ENCODE peak calls at places on chromosomes 3 and 15, in seven cellular contexts. C, Z, B, E, U, V and X are unnamed samples.

GRCh38 chr3:33060609-33061337 is 36.2 kb downstream of the GLB1 start:
- DNase-seq in C (no peak), Z (peak), B (no peak), E (no peak), U (no peak), V (peak), X (no peak)

GRCh38 chr3:127017781-127018180 is 34.9 kb downstream of the PLXNA1 start:
- DNase-seq in C (no peak), Z (no peak), B (no peak), E (no peak), U (no peak), V (no peak), X (no peak)

GRCh38 chr15:99704444-99704838 is 28.8 kb downstream of the LYSMD4 start:
- DNase-seq in C (peak), Z (no peak), B (no peak), E (no peak), U (peak), V (no peak), X (peak)

GRCh38 chr15:39125904-39126303 is 455.0 kb upstream of the THBS1 start:
- DNase-seq in C (peak), Z (no peak), B (no peak), E (no peak), U (peak), V (no peak), X (peak)

GRCh38 chr15:70096215-70096974 is 1.3 kb downstream of the TLE3 start:
- DNase-seq in C (peak), Z (peak), B (peak), E (peak), U (peak), V (peak), X (peak)

GRCh38 chr3:81891056-81891455 is 129.6 kb upstream of the GBE1 start:
- DNase-seq in C (no peak), Z (no peak), B (no peak), E (no peak), U (no peak), V (no peak), X (no peak)

GRCh38 chr3:165683947-165684346 is 153.3 kb downstream of the BCHE start:
- DNase-seq in C (peak), Z (no peak), B (no peak), E (no peak), U (no peak), V (no peak), X (no peak)

GRCh38 chr15:64067564-64068030 is 21.3 kb upstream of the DAPK2 start:
- DNase-seq in C (peak), Z (peak), B (peak), E (peak), U (peak), V (peak), X (peak)

GRCh38 chr3:185151101-185151958 is 1.5 kb downstream of the C3orf70 start:
- DNase-seq in C (no peak), Z (no peak), B (no peak), E (no peak), U (no peak), V (no peak), X (no peak)

GRCh38 chr15:99453646-99454045 is 112.1 kb upstream of the MEF2A start:
- DNase-seq in C (no peak), Z (no peak), B (no peak), E (no peak), U (no peak), V (no peak), X (no peak)

GRCh38 chr15:100713163-100713867 is 110.9 kb downstream of the ASB7 start:
- DNase-seq in C (peak), Z (no peak), B (no peak), E (no peak), U (peak), V (no peak), X (peak)

GRCh38 chr3:173037840-173038483 is 103.1 kb downstream of the SPATA16 start:
- DNase-seq in C (peak), Z (no peak), B (no peak), E (no peak), U (no peak), V (no peak), X (no peak)

GRCh38 chr15:31373970-31374369 is 47.3 kb downstream of the KLF13 start:
- DNase-seq in C (no peak), Z (no peak), B (no peak), E (no peak), U (no peak), V (no peak), X (no peak)

GRCh38 chr15:59283717-59284336 is 77.2 kb downstream of the LDHAL6B start:
- DNase-seq in C (peak), Z (no peak), B (no peak), E (no peak), U (no peak), V (no peak), X (peak)